ENCODE peak calls at places on chromosomes 2 and 18, in eight cellular contexts. One of them, this sample, is unnamed.

GRCh38 chr2:225920621-225921020 is 521.1 kb downstream of the NYAP2 start:
- DNase-seq in astrocyte of the cerebellum: peak; percentile 83
- DNase-seq in astrocyte of the spinal cord: peak; percentile 71
- DNase-seq in WTC11: no peak
- DNase-seq in cardiac fibroblast: peak; percentile 9
- DNase-seq in CD8-positive, alpha-beta T cell: no peak
- DNase-seq in body of pancreas: no peak
- DNase-seq in GM13977: no peak
- DNase-seq in this sample: no peak

GRCh38 chr18:79576686-79577351 is 102.8 kb upstream of the CTDP1 start:
- DNase-seq in body of pancreas: peak; percentile 67
- DNase-seq in cardiac fibroblast: peak; percentile 84
- DNase-seq in WTC11: no peak
- DNase-seq in astrocyte of the spinal cord: peak; percentile 49
- DNase-seq in astrocyte of the cerebellum: no peak
- DNase-seq in CD8-positive, alpha-beta T cell: no peak
- DNase-seq in GM13977: no peak
- DNase-seq in this sample: peak; percentile 66

GRCh38 chr2:183614797-183615429 is 490.7 kb downstream of the NUP35 start:
- DNase-seq in WTC11: no peak
- DNase-seq in GM13977: no peak
- DNase-seq in astrocyte of the spinal cord: peak; percentile 66
- DNase-seq in body of pancreas: no peak
- DNase-seq in astrocyte of the cerebellum: peak; percentile 66
- DNase-seq in cardiac fibroblast: no peak
- DNase-seq in CD8-positive, alpha-beta T cell: no peak
- DNase-seq in this sample: no peak

GRCh38 chr18:75041586-75041985 is 167.4 kb downstream of the PTGR3 start:
- DNase-seq in body of pancreas: no peak
- DNase-seq in GM13977: no peak
- DNase-seq in CD8-positive, alpha-beta T cell: no peak
- DNase-seq in astrocyte of the spinal cord: peak; percentile 41
- DNase-seq in cardiac fibroblast: peak; percentile 53
- DNase-seq in astrocyte of the cerebellum: peak; percentile 15
- DNase-seq in WTC11: no peak
- DNase-seq in this sample: no peak

GRCh38 chr2:215452725-215453124 is 16.9 kb upstream of the FN1 start:
- DNase-seq in astrocyte of the cerebellum: no peak
- DNase-seq in cardiac fibroblast: no peak
- DNase-seq in CD8-positive, alpha-beta T cell: no peak
- DNase-seq in GM13977: no peak
- DNase-seq in astrocyte of the spinal cord: no peak
- DNase-seq in body of pancreas: no peak
- DNase-seq in WTC11: peak; percentile 39
- DNase-seq in this sample: no peak

GRCh38 chr2:217286833-217287232 is 427.0 kb upstream of the TNP1 start:
- DNase-seq in astrocyte of the cerebellum: peak; percentile 79
- DNase-seq in astrocyte of the spinal cord: peak; percentile 73
- DNase-seq in cardiac fibroblast: peak; percentile 57
- DNase-seq in WTC11: no peak
- DNase-seq in body of pancreas: no peak
- DNase-seq in GM13977: no peak
- DNase-seq in CD8-positive, alpha-beta T cell: no peak
- DNase-seq in this sample: no peak

GRCh38 chr2:234348081-234348480 is 148.8 kb downstream of the ARL4C start:
- DNase-seq in CD8-positive, alpha-beta T cell: no peak
- DNase-seq in GM13977: no peak
- DNase-seq in astrocyte of the spinal cord: no peak
- DNase-seq in WTC11: no peak
- DNase-seq in astrocyte of the cerebellum: no peak
- DNase-seq in cardiac fibroblast: no peak
- DNase-seq in body of pancreas: no peak
- DNase-seq in this sample: no peak

GRCh38 chr2:101418704-101419663 is 31.7 kb upstream of the CREG2 start:
- DNase-seq in body of pancreas: peak; percentile 60
- DNase-seq in astrocyte of the spinal cord: peak; percentile 71
- DNase-seq in astrocyte of the cerebellum: peak; percentile 69
- DNase-seq in WTC11: peak; percentile 47
- DNase-seq in cardiac fibroblast: peak; percentile 86
- DNase-seq in CD8-positive, alpha-beta T cell: peak; percentile 63
- DNase-seq in GM13977: peak; percentile 70
- DNase-seq in this sample: no peak

GRCh38 chr2:214005337-214005736 is 405.5 kb upstream of the VWC2L start:
- DNase-seq in astrocyte of the spinal cord: peak; percentile 21
- DNase-seq in cardiac fibroblast: peak; percentile 27
- DNase-seq in WTC11: no peak
- DNase-seq in astrocyte of the cerebellum: peak; percentile 36
- DNase-seq in CD8-positive, alpha-beta T cell: no peak
- DNase-seq in body of pancreas: no peak
- DNase-seq in GM13977: no peak
- DNase-seq in this sample: no peak

GRCh38 chr2:160308915-160309314 is 108.8 kb upstream of the ITGB6 start:
- DNase-seq in cardiac fibroblast: peak; percentile 56
- DNase-seq in astrocyte of the cerebellum: peak; percentile 80
- DNase-seq in astrocyte of the spinal cord: peak; percentile 87
- DNase-seq in CD8-positive, alpha-beta T cell: no peak
- DNase-seq in GM13977: no peak
- DNase-seq in body of pancreas: no peak
- DNase-seq in WTC11: no peak
- DNase-seq in this sample: no peak

GRCh38 chr2:188314314-188315054 is 22.8 kb downstream of the GULP1 start:
- DNase-seq in body of pancreas: no peak
- DNase-seq in CD8-positive, alpha-beta T cell: no peak
- DNase-seq in WTC11: no peak
- DNase-seq in GM13977: no peak
- DNase-seq in astrocyte of the spinal cord: no peak
- DNase-seq in astrocyte of the cerebellum: no peak
- DNase-seq in cardiac fibroblast: peak; percentile 13
- DNase-seq in this sample: no peak

GRCh38 chr18:76678248-76678647 is 144.1 kb upstream of the ZNF236 start:
- DNase-seq in astrocyte of the spinal cord: no peak
- DNase-seq in GM13977: no peak
- DNase-seq in CD8-positive, alpha-beta T cell: no peak
- DNase-seq in cardiac fibroblast: no peak
- DNase-seq in WTC11: no peak
- DNase-seq in astrocyte of the cerebellum: no peak
- DNase-seq in body of pancreas: no peak
- DNase-seq in this sample: no peak

GRCh38 chr2:224410946-224411561 is 9.1 kb upstream of the FAM124B start:
- DNase-seq in cardiac fibroblast: peak; percentile 26
- DNase-seq in CD8-positive, alpha-beta T cell: no peak
- DNase-seq in body of pancreas: no peak
- DNase-seq in GM13977: no peak
- DNase-seq in astrocyte of the spinal cord: no peak
- DNase-seq in astrocyte of the cerebellum: no peak
- DNase-seq in WTC11: no peak
- DNase-seq in this sample: no peak

GRCh38 chr2:174035981-174036742 is 71.0 kb upstream of the SP3 start:
- DNase-seq in cardiac fibroblast: peak; percentile 70
- DNase-seq in body of pancreas: no peak
- DNase-seq in astrocyte of the cerebellum: no peak
- DNase-seq in GM13977: no peak
- DNase-seq in astrocyte of the spinal cord: peak; percentile 37
- DNase-seq in CD8-positive, alpha-beta T cell: no peak
- DNase-seq in WTC11: no peak
- DNase-seq in this sample: no peak
- TF ChIP-seq CTCF in cardiac fibroblast: peak; percentile 54
- TF ChIP-seq CTCF in body of pancreas: no peak
- TF ChIP-seq CTCF in astrocyte of the cerebellum: peak; percentile 20
- TF ChIP-seq CTCF in GM13977: no peak
- TF ChIP-seq CTCF in astrocyte of the spinal cord: peak; percentile 21
- TF ChIP-seq CTCF in CD8-positive, alpha-beta T cell: no peak
- TF ChIP-seq CTCF in WTC11: no peak
- TF ChIP-seq CTCF in this sample: peak; percentile 59

GRCh38 chr18:21851327-21851961 is 110.9 kb downstream of the MIB1 start:
- DNase-seq in cardiac fibroblast: peak; percentile 50
- DNase-seq in body of pancreas: no peak
- DNase-seq in GM13977: peak; percentile 9
- DNase-seq in astrocyte of the cerebellum: no peak
- DNase-seq in astrocyte of the spinal cord: peak; percentile 16
- DNase-seq in CD8-positive, alpha-beta T cell: no peak
- DNase-seq in WTC11: no peak
- DNase-seq in this sample: no peak
- TF ChIP-seq CTCF in cardiac fibroblast: peak; percentile 30
- TF ChIP-seq CTCF in body of pancreas: peak; percentile 20
- TF ChIP-seq CTCF in GM13977: peak; percentile 41
- TF ChIP-seq CTCF in astrocyte of the cerebellum: peak; percentile 32
- TF ChIP-seq CTCF in astrocyte of the spinal cord: peak; percentile 26
- TF ChIP-seq CTCF in CD8-positive, alpha-beta T cell: peak; percentile 50
- TF ChIP-seq CTCF in WTC11: no peak
- TF ChIP-seq CTCF in this sample: peak; percentile 53

DNA sequence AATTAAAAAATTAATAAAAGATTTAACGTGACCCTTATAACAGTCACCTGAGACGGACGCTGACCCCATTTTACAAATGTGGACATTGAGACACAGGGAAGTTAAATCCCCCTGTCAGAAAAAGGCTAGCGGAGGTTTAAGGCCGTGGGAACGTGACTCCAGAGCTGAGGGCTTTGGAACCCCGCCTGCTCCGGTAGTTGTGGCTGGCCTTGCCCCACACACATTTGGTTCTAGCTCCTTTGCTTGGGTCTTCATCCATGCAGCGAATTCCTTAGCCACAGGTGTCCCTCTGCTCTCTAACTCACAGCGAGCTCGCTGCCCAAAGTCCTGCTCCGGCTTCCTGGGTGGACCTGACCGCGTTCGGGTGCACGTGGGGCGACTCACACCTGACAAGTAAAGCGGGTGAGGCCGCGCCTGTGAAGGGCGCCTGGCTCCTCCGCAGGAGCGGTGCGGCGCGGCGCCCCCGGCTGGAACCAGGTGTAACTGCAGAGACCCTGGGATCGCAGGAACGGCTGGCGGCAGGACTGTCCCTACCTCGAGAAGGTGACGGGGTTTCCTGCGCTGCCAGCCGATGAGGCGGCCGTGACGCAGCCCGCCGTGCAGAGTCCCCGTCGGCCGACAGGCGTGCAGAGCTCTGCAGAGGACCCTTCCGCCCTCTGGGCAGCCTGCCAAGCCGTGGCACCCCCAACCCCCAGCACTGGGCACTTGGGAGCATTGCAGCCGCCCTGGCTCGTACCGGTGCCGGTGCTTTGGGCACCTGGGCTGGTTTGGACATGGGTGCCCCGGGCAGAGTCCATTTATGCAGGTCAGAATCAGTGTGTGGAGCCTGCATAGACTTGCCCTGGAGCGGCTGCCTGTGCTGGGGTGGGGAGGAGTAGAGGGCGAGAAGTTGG is 2.4 kb upstream of the PROC start:
- DNase-seq in body of pancreas: peak; percentile 85
- DNase-seq in WTC11: peak; percentile 90
- DNase-seq in GM13977: peak; percentile 84
- DNase-seq in astrocyte of the cerebellum: no peak
- DNase-seq in cardiac fibroblast: no peak
- DNase-seq in astrocyte of the spinal cord: peak; percentile 37
- DNase-seq in CD8-positive, alpha-beta T cell: peak; percentile 88
- DNase-seq in this sample: no peak
- TF ChIP-seq CTCF in body of pancreas: peak; percentile 83
- TF ChIP-seq CTCF in WTC11: peak; percentile 59
- TF ChIP-seq CTCF in GM13977: peak; percentile 86
- TF ChIP-seq CTCF in astrocyte of the cerebellum: peak; percentile 59
- TF ChIP-seq CTCF in cardiac fibroblast: peak; percentile 28
- TF ChIP-seq CTCF in astrocyte of the spinal cord: peak; percentile 63
- TF ChIP-seq CTCF in CD8-positive, alpha-beta T cell: peak; percentile 82
- TF ChIP-seq CTCF in this sample: peak; percentile 78

DNA sequence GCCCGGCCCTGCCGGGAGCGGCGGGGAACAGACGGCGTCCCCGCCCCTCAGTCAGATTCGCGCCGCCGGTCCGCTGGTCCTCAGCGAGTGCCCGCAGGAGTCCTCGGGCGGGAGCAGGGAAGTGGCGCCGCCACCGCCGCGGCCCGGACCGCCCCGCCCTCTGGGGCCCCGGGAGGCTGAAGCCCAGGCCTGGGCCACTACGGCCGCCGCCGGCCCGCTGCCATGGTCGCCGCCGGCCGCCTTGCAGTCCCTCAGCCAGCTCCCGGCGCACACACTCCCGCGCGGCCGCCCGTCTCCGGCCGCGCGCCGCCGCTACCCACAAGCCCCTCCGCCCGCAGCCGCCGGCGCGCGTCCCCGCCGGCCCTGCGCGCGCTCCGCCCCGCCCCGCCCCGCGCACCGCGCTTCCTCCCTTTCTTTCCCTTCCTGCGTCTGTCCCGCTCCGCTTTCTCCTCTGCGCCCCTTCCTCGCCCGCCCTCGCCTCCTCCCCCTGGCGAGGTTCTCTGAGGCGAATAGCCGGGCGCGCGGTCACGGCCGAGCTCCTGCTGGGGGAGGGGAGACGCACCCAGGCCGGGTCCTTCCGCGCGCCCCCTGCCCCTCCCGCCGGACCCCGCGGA is at the start of gene ROCK2:
- DNase-seq in astrocyte of the spinal cord: peak; percentile 85
- DNase-seq in WTC11: peak; percentile 86
- DNase-seq in body of pancreas: peak; percentile 86
- DNase-seq in astrocyte of the cerebellum: peak; percentile 53
- DNase-seq in GM13977: peak; percentile 92
- DNase-seq in CD8-positive, alpha-beta T cell: peak; percentile 62
- DNase-seq in cardiac fibroblast: peak; percentile 92
- DNase-seq in this sample: peak; percentile 93
- TF ChIP-seq CTCF in astrocyte of the spinal cord: no peak
- TF ChIP-seq CTCF in WTC11: no peak
- TF ChIP-seq CTCF in body of pancreas: no peak
- TF ChIP-seq CTCF in astrocyte of the cerebellum: no peak
- TF ChIP-seq CTCF in GM13977: no peak
- TF ChIP-seq CTCF in CD8-positive, alpha-beta T cell: no peak
- TF ChIP-seq CTCF in cardiac fibroblast: no peak
- TF ChIP-seq CTCF in this sample: no peak

GRCh38 chr18:47717257-47717656 is 213.2 kb downstream of the SMAD2 start:
- DNase-seq in cardiac fibroblast: no peak
- DNase-seq in GM13977: no peak
- DNase-seq in astrocyte of the spinal cord: no peak
- DNase-seq in body of pancreas: no peak
- DNase-seq in WTC11: no peak
- DNase-seq in astrocyte of the cerebellum: no peak
- DNase-seq in CD8-positive, alpha-beta T cell: no peak
- DNase-seq in this sample: no peak

GRCh38 chr18:47720741-47721140 is 209.7 kb downstream of the SMAD2 start:
- DNase-seq in GM13977: no peak
- DNase-seq in astrocyte of the spinal cord: no peak
- DNase-seq in body of pancreas: no peak
- DNase-seq in WTC11: no peak
- DNase-seq in CD8-positive, alpha-beta T cell: no peak
- DNase-seq in astrocyte of the cerebellum: no peak
- DNase-seq in cardiac fibroblast: no peak
- DNase-seq in this sample: no peak

GRCh38 chr18:47716632-47717185 is 213.8 kb downstream of the SMAD2 start:
- DNase-seq in CD8-positive, alpha-beta T cell: no peak
- DNase-seq in cardiac fibroblast: no peak
- DNase-seq in astrocyte of the cerebellum: no peak
- DNase-seq in astrocyte of the spinal cord: no peak
- DNase-seq in body of pancreas: no peak
- DNase-seq in WTC11: no peak
- DNase-seq in GM13977: no peak
- DNase-seq in this sample: no peak

GRCh38 chr18:47718646-47719045 is 211.8 kb downstream of the SMAD2 start:
- DNase-seq in astrocyte of the spinal cord: no peak
- DNase-seq in body of pancreas: no peak
- DNase-seq in astrocyte of the cerebellum: no peak
- DNase-seq in CD8-positive, alpha-beta T cell: no peak
- DNase-seq in WTC11: no peak
- DNase-seq in GM13977: no peak
- DNase-seq in cardiac fibroblast: no peak
- DNase-seq in this sample: no peak

GRCh38 chr18:47719096-47719780 is 211.2 kb downstream of the SMAD2 start:
- DNase-seq in body of pancreas: no peak
- DNase-seq in WTC11: no peak
- DNase-seq in cardiac fibroblast: no peak
- DNase-seq in CD8-positive, alpha-beta T cell: no peak
- DNase-seq in astrocyte of the spinal cord: no peak
- DNase-seq in GM13977: no peak
- DNase-seq in astrocyte of the cerebellum: no peak
- DNase-seq in this sample: no peak
- TF ChIP-seq CTCF in body of pancreas: no peak
- TF ChIP-seq CTCF in WTC11: no peak
- TF ChIP-seq CTCF in cardiac fibroblast: no peak
- TF ChIP-seq CTCF in CD8-positive, alpha-beta T cell: no peak
- TF ChIP-seq CTCF in astrocyte of the spinal cord: no peak
- TF ChIP-seq CTCF in GM13977: no peak
- TF ChIP-seq CTCF in astrocyte of the cerebellum: no peak
- TF ChIP-seq CTCF in this sample: no peak

This sample was measured in type B pancreatic cell.